ENCODE peak calls at places on chromosomes 3 and 15, in eight cellular contexts. S is body of pancreas; A is activated T-cell treated with anti-CD3 and anti-CD28 coated beads for 1 hour; J is activated T-helper 1 cell treated with Interleukin-2 at 50 U/mL for 16 hours; T is activated CD8-positive, alpha-beta memory T cell treated with anti-CD3 and anti-CD28 coated beads, Interleukin-2, amount 50 U/mL, for 4 hours; O is iris pigment epithelial cell; E is fibroblast of the conjunctiva; R is COR-L47. L is an unnamed sample.

GRCh38 chr3:25169146-25169545 is 258.9 kb upstream of the RARB start:
- DNase-seq in S (no peak), A (no peak), J (no peak), T (no peak), O (no peak), E (no peak), R (no peak), L (no peak)

GRCh38 chr15:94205366-94205765 is 26.0 kb upstream of the MCTP2 start:
- DNase-seq in S (peak; percentile 13), A (no peak), J (no peak), T (no peak), O (no peak), E (no peak), R (no peak), L (no peak)

GRCh38 chr15:78149805-78150751 is 916 bp downstream of the IDH3A start:
- DNase-seq in S (peak; percentile 45), A (no peak), J (no peak), T (no peak), O (no peak), E (no peak), R (peak; percentile 66), L (peak; percentile 67)

GRCh38 chr3:83011471-83011870 is 1250.0 kb upstream of the GBE1 start:
- DNase-seq in S (no peak), A (no peak), J (no peak), T (no peak), O (peak; percentile 1), E (no peak), R (no peak), L (peak; percentile 74)

GRCh38 chr3:15998896-15999295 is 175.6 kb upstream of the GALNT15 start:
- DNase-seq in S (no peak), A (no peak), J (no peak), T (no peak), O (no peak), E (no peak), R (no peak), L (no peak)

GRCh38 chr3:139718415-139718814 is 40.6 kb upstream of the NMNAT3 start:
- DNase-seq in S (peak; percentile 60), A (no peak), J (no peak), T (no peak), O (peak; percentile 38), E (no peak), R (peak; percentile 42), L (peak; percentile 86)

GRCh38 chr15:76885212-76885611 is 19.9 kb downstream of the SCAPER start:
- DNase-seq in S (no peak), A (no peak), J (no peak), T (no peak), O (no peak), E (no peak), R (no peak), L (no peak)

GRCh38 chr3:54356299-54357037 is 234.1 kb downstream of the CACNA2D3 start:
- DNase-seq in S (peak; percentile 17), A (no peak), J (no peak), T (no peak), O (no peak), E (peak; percentile 12), R (no peak), L (no peak)

GRCh38 chr3:44905501-44906159 is 31.2 kb downstream of the TGM4 start:
- DNase-seq in S (no peak), A (no peak), J (no peak), T (no peak), O (no peak), E (no peak), R (no peak), L (peak; percentile 22)

GRCh38 chr3:21634112-21634511 is 116.9 kb downstream of the ZNF385D start:
- DNase-seq in S (no peak), A (no peak), J (no peak), T (no peak), O (no peak), E (no peak), R (no peak), L (no peak)

GRCh38 chr15:36430721-36431265 is 148.6 kb upstream of the CDIN1 start:
- DNase-seq in S (no peak), A (no peak), J (no peak), T (no peak), O (peak; percentile 29), E (no peak), R (no peak), L (no peak)

GRCh38 chr3:107560166-107560565 is 37.4 kb downstream of the BBX start:
- DNase-seq in S (no peak), A (no peak), J (no peak), T (no peak), O (no peak), E (no peak), R (no peak), L (no peak)

GRCh38 chr3:111616417-111617105 is 21.4 kb upstream of the ZBED2 start:
- DNase-seq in S (no peak), A (peak; percentile 21), J (peak; percentile 43), T (peak; percentile 63), O (peak; percentile 36), E (no peak), R (no peak), L (no peak)

GRCh38 chr3:141489184-141489583 is 2.4 kb downstream of the RASA2 start:
- DNase-seq in S (no peak), A (no peak), J (no peak), T (no peak), O (no peak), E (no peak), R (no peak), L (no peak)

GRCh38 chr3:105449393-105449792 is 82.7 kb downstream of the ALCAM start:
- DNase-seq in S (no peak), A (no peak), J (no peak), T (no peak), O (no peak), E (no peak), R (no peak), L (no peak)

GRCh38 chr3:112846764-112847163 is at the start of gene CD200R1L:
- DNase-seq in S (no peak), A (no peak), J (no peak), T (no peak), O (no peak), E (no peak), R (no peak), L (no peak)

GRCh38 chr15:51375966-51376640 is 34.6 kb downstream of the GLDN start:
- DNase-seq in S (no peak), A (no peak), J (no peak), T (no peak), O (peak; percentile 83), E (no peak), R (no peak), L (peak; percentile 52)

GRCh38 chr3:195263193-195263924 is 7.6 kb downstream of the XXYLT1 start:
- DNase-seq in S (no peak), A (no peak), J (no peak), T (no peak), O (peak; percentile 26), E (no peak), R (no peak), L (no peak)

GRCh38 chr3:11808231-11808630 is 38.5 kb downstream of the TAMM41 start:
- DNase-seq in S (no peak), A (no peak), J (no peak), T (no peak), O (no peak), E (no peak), R (no peak), L (no peak)

GRCh38 chr3:184399410-184399809 is 19.6 kb downstream of the CHRD start:
- DNase-seq in S (no peak), A (no peak), J (no peak), T (no peak), O (peak; percentile 96), E (peak; percentile 78), R (no peak), L (no peak)

GRCh38 chr3:146590521-146590920 is 14.6 kb downstream of the PLSCR5 start:
- DNase-seq in S (no peak), A (no peak), J (no peak), T (no peak), O (no peak), E (no peak), R (no peak), L (no peak)

L was measured in NCI-H69.